ENCODE peak calls at places on chromosomes 2 and 18, in nine cellular contexts. T is GM23338; H is right lobe of liver; D is sigmoid colon; M is right atrium auricular region; P is endothelial cell of umbilical vein; J is ovary; Z is CD8-positive, alpha-beta T cell; S is upper lobe of right lung. L is an unnamed sample. For H3K4me1, the result is how much of the 10 kb centered on the place peaks cover.

GRCh38 chr2:67083978-67084377 is 313.2 kb upstream of the ETAA1 start:
- DNase-seq in J (no peak), Z (no peak), D (no peak), S (no peak), H (no peak), M (no peak), P (no peak), T (no peak), L (no peak)

GRCh38 chr2:231355802-231356473 is 39.6 kb upstream of the B3GNT7 start:
- DNase-seq in D (peak), P (peak), Z (no peak), M (no peak), J (peak), H (no peak), T (no peak), S (no peak), L (no peak)

GRCh38 chr2:56539618-56540017 is 355.8 kb downstream of the CCDC85A start:
- DNase-seq in S (no peak), T (no peak), J (no peak), Z (no peak), H (no peak), D (no peak), M (no peak), P (no peak), L (no peak)

GRCh38 chr2:72883356-72883962 is 3.7 kb upstream of the SPR start:
- DNase-seq in P (peak), T (peak), S (no peak), H (no peak), J (peak), M (no peak), D (no peak), Z (no peak), L (no peak)

GRCh38 chr2:218282173-218282991 is 9.9 kb downstream of the TMBIM1 start:
- DNase-seq in Z (no peak), H (no peak), T (peak), D (peak), P (peak), J (no peak), S (peak), M (no peak), L (peak)

GRCh38 chr18:59690216-59691045 is 6.8 kb downstream of the CCBE1 start:
- DNase-seq in D (no peak), H (no peak), P (no peak), J (no peak), Z (no peak), S (no peak), T (peak), M (no peak), L (no peak)

GRCh38 chr2:189952536-189953109 is 109.9 kb downstream of the MSTN start:
- DNase-seq in M (no peak), Z (no peak), T (no peak), D (no peak), S (no peak), J (no peak), P (peak), H (no peak), L (no peak)

GRCh38 chr2:28661589-28662001 is 90.0 kb upstream of the PPP1CB start:
- DNase-seq in S (no peak), M (peak), J (peak), T (no peak), P (peak), Z (no peak), D (peak), H (peak), L (no peak)

GRCh38 chr2:30569991-30570390 is 122.9 kb downstream of the LCLAT1 start:
- DNase-seq in D (no peak), S (no peak), M (no peak), Z (no peak), T (no peak), J (no peak), H (no peak), P (no peak), L (no peak)

GRCh38 chr2:121076885-121077549 is 208.0 kb downstream of the TFCP2L1 start:
- DNase-seq in D (no peak), S (peak), Z (peak), J (peak), T (peak), M (no peak), P (peak), H (peak), L (peak)

GRCh38 chr2:50746526-50746925 is 285.4 kb downstream of the NRXN1 start:
- DNase-seq in Z (no peak), S (no peak), J (no peak), P (peak), H (peak), T (peak), D (no peak), M (no peak), L (no peak)
- TF ChIP-seq CTCF in Z (no peak), S (peak), J (no peak), P (peak), H (peak), T (peak), D (no peak), M (peak), L (peak)

GRCh38 chr2:224925822-224926124 is 116.5 kb downstream of the DOCK10 start:
- DNase-seq in T (no peak), J (no peak), M (no peak), Z (no peak), H (no peak), P (no peak), D (no peak), S (no peak), L (no peak)
- H3K4me1 ChIP-seq in T (under half), J (under half), M (under half), Z (half or more), H (under half), P (under half), D (under half), S (under half), L (half or more)

GRCh38 chr2:104078431-104079157 is 775.3 kb upstream of the POU3F3 start:
- DNase-seq in Z (no peak), D (no peak), M (no peak), H (peak), P (no peak), J (no peak), S (no peak), T (peak), L (no peak)
- TF ChIP-seq CTCF in Z (no peak), D (no peak), M (no peak), H (peak), P (no peak), J (no peak), S (no peak), T (peak), L (no peak)

GRCh38 chr18:67710639-67711038 is 194.1 kb upstream of the DSEL start:
- DNase-seq in D (no peak), J (no peak), S (no peak), M (no peak), T (peak), Z (no peak), P (no peak), H (peak), L (no peak)

DNA sequence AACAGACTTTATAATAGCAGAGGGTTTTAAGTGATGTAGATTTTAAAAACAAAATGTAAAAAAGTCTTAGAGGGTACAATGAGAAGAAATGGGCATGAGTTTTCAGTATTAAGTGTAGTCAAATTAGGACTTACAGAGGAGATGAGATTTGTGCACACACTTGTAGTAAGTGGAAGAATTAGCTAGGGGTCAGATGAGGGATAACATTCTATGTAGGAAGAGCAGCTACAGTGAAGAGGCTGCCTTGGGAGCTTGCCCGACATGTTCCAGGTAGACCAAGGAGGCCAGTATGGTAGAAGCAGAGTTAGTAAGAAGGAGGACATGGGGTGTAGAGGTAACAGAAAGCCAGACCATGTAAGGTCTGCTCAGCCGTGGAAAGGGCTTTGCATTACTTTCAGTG is 189.2 kb upstream of the DSEL start:
- DNase-seq in D (no peak), J (no peak), Z (no peak), S (no peak), M (no peak), P (no peak), T (peak), H (no peak), L (no peak)
- H3K4me1 ChIP-seq in D (under half), J (under half), Z (under half), S (under half), M (under half), P (under half), T (under half), H (under half), L (under half)

DNA sequence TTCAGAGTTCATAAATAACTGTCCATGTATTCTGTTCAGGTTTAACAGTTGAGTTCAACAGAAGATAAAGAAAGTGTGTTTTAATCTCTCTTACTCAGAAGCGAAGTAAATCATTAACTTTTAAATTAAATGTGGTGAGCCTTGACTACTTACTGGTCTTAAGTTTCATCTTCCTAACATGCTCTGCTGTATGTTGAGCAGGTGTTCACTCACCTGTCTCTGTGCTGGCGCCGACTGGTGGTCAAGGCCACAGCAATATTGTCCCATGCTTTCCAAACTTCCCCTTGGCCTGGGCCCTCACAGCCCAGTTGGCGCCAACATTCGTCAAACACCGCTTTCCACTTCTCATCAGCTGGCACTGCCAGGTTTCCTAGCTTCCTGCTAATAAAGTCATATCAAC is 17.0 kb upstream of the MPP4 start:
- DNase-seq in Z (no peak), S (no peak), T (no peak), M (no peak), H (peak), P (no peak), J (no peak), D (no peak), L (no peak)
- TF ChIP-seq CTCF in Z (no peak), S (no peak), T (peak), M (no peak), H (peak), P (no peak), J (no peak), D (no peak), L (no peak)

GRCh38 chr18:33849731-33850130 is 271.7 kb downstream of the ASXL3 start:
- DNase-seq in S (no peak), H (no peak), P (no peak), D (no peak), Z (no peak), J (no peak), M (no peak), T (no peak), L (no peak)

GRCh38 chr18:33851546-33852078 is 273.6 kb downstream of the ASXL3 start:
- DNase-seq in H (no peak), P (no peak), D (no peak), Z (no peak), J (no peak), S (no peak), T (no peak), M (no peak), L (no peak)

GRCh38 chr18:33854086-33854826 is 276.2 kb downstream of the ASXL3 start:
- DNase-seq in Z (no peak), H (no peak), J (no peak), P (no peak), S (no peak), D (no peak), T (no peak), M (no peak), L (no peak)

DNA sequence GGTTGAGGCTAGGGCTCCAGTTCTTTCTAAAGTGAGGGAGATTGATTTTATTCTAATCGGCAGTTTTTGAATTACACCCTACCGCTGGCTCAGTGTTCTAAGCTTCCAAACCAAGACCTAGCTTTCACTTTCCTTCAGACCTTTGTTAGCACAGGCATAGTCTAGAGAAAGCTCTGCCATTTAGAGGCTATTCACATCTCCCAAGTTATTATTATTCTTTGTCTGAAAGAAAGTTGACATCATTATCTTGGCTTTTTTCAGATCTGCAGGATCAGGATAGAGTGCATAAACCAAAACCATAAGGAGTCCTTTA is 276.8 kb downstream of the ASXL3 start:
- DNase-seq in M (no peak), S (no peak), D (no peak), J (no peak), P (no peak), T (no peak), Z (no peak), H (no peak), L (no peak)
- H3K4me1 ChIP-seq in M (under half), S (under half), D (under half), J (under half), P (under half), T (under half), Z (under half), H (under half), L (under half)

DNA sequence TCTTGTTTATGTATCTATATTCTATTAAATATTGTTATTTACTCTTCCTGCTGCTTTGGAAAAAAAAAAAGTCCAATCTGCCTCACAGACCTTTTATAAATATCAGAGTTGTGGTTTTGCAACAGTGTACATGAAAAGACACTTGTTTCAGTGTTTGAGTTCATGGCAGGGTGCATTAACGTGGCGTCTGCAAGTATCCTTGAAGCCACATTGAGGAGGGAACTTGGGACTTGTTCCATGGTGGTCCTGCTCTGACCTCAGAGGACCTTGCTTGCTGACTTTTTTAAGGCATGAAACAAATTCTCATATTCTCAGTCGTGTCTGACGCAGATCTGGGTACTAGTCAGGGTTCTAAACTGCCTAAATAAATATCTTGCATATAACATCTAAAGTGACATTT is 55.1 kb downstream of the CRIM1 start:
- DNase-seq in J (no peak), H (no peak), D (no peak), T (no peak), Z (no peak), P (no peak), M (no peak), S (no peak), L (no peak)
- TF ChIP-seq CTCF in J (no peak), H (no peak), D (no peak), T (no peak), Z (no peak), P (no peak), M (no peak), S (no peak), L (no peak)

GRCh38 chr2:8231909-8232308 is 449.9 kb upstream of the ID2 start:
- DNase-seq in T (no peak), P (no peak), Z (no peak), D (no peak), S (no peak), J (no peak), H (no peak), M (no peak), L (no peak)
- H3K4me1 ChIP-seq in T (under half), P (under half), Z (under half), D (under half), S (under half), J (under half), H (under half), M (under half), L (under half)